ENCODE peak calls at places on chromosomes 6 and 20, in ten cellular contexts. U is astrocyte of the cerebellum; H is DMS 273 treated with DMSO at 0.1 percent for 48 hours; Q is ELR; Z is cortex of kidney; O is left lung; R is activated CD4-positive, alpha-beta T cell treated with anti-CD3 and anti-CD28 coated beads, Interleukin-2, amount 10 ng/mL, durations not matched to agents 7 days and 5 days; X is ACHN; D is activated T-helper 1 cell treated with Interleukin-2 at 50 U/mL for 16 hours; S is A172. B is an unnamed sample.

GRCh38 chr6:81485395-81485794 is 267.1 kb downstream of the TENT5A start:
- DNase-seq in U (no peak), H (no peak), Q (no peak), Z (no peak), O (no peak), R (no peak), X (no peak), D (no peak), S (no peak), B (no peak)

GRCh38 chr6:34151321-34152041 is 5.6 kb upstream of the GRM4 start:
- DNase-seq in U (no peak), H (no peak), Q (no peak), Z (no peak), O (no peak), R (no peak), X (no peak), D (no peak), S (no peak), B (no peak)

GRCh38 chr20:32359633-32360332 is 1.7 kb downstream of the ASXL1 start:
- DNase-seq in U (no peak), H (no peak), Q (no peak), Z (no peak), O (no peak), R (peak; percentile 16), X (no peak), D (no peak), S (no peak), B (no peak)

GRCh38 chr6:44704240-44705150 is 317.0 kb downstream of the CDC5L start:
- DNase-seq in U (no peak), H (no peak), Q (no peak), Z (no peak), O (no peak), R (peak; percentile 17), X (no peak), D (no peak), S (no peak), B (no peak)

GRCh38 chr6:5996701-5997419 is 9.9 kb downstream of the NRN1 start:
- DNase-seq in U (no peak), H (peak; percentile 30), Q (peak; percentile 45), Z (no peak), O (no peak), R (peak; percentile 31), X (peak; percentile 49), D (no peak), S (no peak), B (peak; percentile 68)

GRCh38 chr20:45946149-45946970 is 11.9 kb downstream of the PCIF1 start:
- DNase-seq in U (no peak), H (no peak), Q (peak; percentile 87), Z (no peak), O (peak; percentile 79), R (peak; percentile 27), X (no peak), D (no peak), S (peak; percentile 59), B (no peak)

GRCh38 chr20:51562334-51563140 is 20.0 kb upstream of the NFATC2 start:
- DNase-seq in U (peak; percentile 96), H (peak; percentile 24), Q (peak; percentile 94), Z (no peak), O (peak; percentile 84), R (no peak), X (peak; percentile 77), D (no peak), S (peak; percentile 75), B (peak; percentile 85)

GRCh38 chr6:34917626-34918285 is 28.7 kb downstream of the ANKS1A start:
- DNase-seq in U (no peak), H (no peak), Q (no peak), Z (no peak), O (no peak), R (no peak), X (no peak), D (no peak), S (no peak), B (no peak)

GRCh38 chr6:169312658-169313346 is 59.2 kb upstream of the THBS2 start:
- DNase-seq in U (no peak), H (no peak), Q (no peak), Z (no peak), O (no peak), R (no peak), X (no peak), D (no peak), S (no peak), B (no peak)

GRCh38 chr6:79868098-79868722 is 79.1 kb downstream of the ELOVL4 start:
- DNase-seq in U (peak; percentile 67), H (peak; percentile 42), Q (peak; percentile 75), Z (no peak), O (no peak), R (peak; percentile 62), X (peak; percentile 74), D (no peak), S (peak; percentile 68), B (peak; percentile 85)

GRCh38 chr20:46523108-46523507 is 9.7 kb upstream of the ZNF334 start:
- DNase-seq in U (no peak), H (no peak), Q (no peak), Z (no peak), O (no peak), R (no peak), X (no peak), D (no peak), S (no peak), B (no peak)

GRCh38 chr6:16635810-16636602 is 125.3 kb downstream of the ATXN1 start:
- DNase-seq in U (peak; percentile 63), H (no peak), Q (peak; percentile 80), Z (no peak), O (peak; percentile 41), R (no peak), X (peak; percentile 28), D (no peak), S (peak; percentile 84), B (peak; percentile 57)

GRCh38 chr20:831956-832355 is 1.6 kb upstream of the FAM110A start:
- DNase-seq in U (no peak), H (no peak), Q (no peak), Z (no peak), O (no peak), R (no peak), X (no peak), D (no peak), S (no peak), B (no peak)

GRCh38 chr6:13614126-13614925 is 809 bp upstream of the NOL7 start:
- DNase-seq in U (no peak), H (peak; percentile 62), Q (peak; percentile 64), Z (no peak), O (peak; percentile 59), R (no peak), X (peak; percentile 47), D (no peak), S (peak; percentile 26), B (peak; percentile 53)

B was measured in SK-MEL-5.